ENCODE peak calls at places on chromosome 6, in five cellular contexts. P, G, Q, N and D are unnamed samples.

GRCh38 chr6:33206027-33206863 is 1.8 kb downstream of the HSD17B8 start:
- DNase-seq in P (no peak), G (no peak), Q (no peak), N (peak; percentile 8), D (no peak)

GRCh38 chr6:41966961-41967311 is 25.3 kb upstream of the CCND3 start:
- DNase-seq in P (no peak), G (no peak), Q (peak; percentile 92), N (peak; percentile 84), D (no peak)

GRCh38 chr6:11614534-11615213 is 77.1 kb downstream of the TMEM170B start:
- DNase-seq in P (no peak), G (no peak), Q (no peak), N (no peak), D (no peak)

GRCh38 chr6:132021552-132022375 is 70.6 kb upstream of the CCN2 start:
- DNase-seq in P (no peak), G (no peak), Q (peak; percentile 57), N (no peak), D (peak; percentile 15)

GRCh38 chr6:110529355-110529754 is 52.9 kb upstream of the SLC22A16 start:
- DNase-seq in P (no peak), G (peak; percentile 16), Q (no peak), N (peak; percentile 69), D (no peak)

GRCh38 chr6:10999994-11000393 is 44.1 kb downstream of the ELOVL2 start:
- DNase-seq in P (no peak), G (no peak), Q (no peak), N (no peak), D (no peak)

GRCh38 chr6:41545174-41545702 is 943 bp upstream of the FOXP4 start:
- DNase-seq in P (no peak), G (no peak), Q (no peak), N (no peak), D (no peak)

GRCh38 chr6:89148016-89148750 is 2.3 kb downstream of the PM20D2 start:
- DNase-seq in P (no peak), G (no peak), Q (no peak), N (no peak), D (no peak)

GRCh38 chr6:101666256-101666655 is 272.7 kb downstream of the GRIK2 start:
- DNase-seq in P (no peak), G (no peak), Q (no peak), N (peak; percentile 96), D (peak; percentile 58)

GRCh38 chr6:26118999-26119398 is 31.8 kb downstream of the HFE start:
- DNase-seq in P (no peak), G (no peak), Q (no peak), N (peak; percentile 87), D (peak; percentile 88)

GRCh38 chr6:144170044-144170443 is 19.7 kb downstream of the STX11 start:
- DNase-seq in P (no peak), G (no peak), Q (no peak), N (no peak), D (no peak)

GRCh38 chr6:88856566-88856965 is 106.9 kb downstream of the RNGTT start:
- DNase-seq in P (no peak), G (no peak), Q (no peak), N (no peak), D (no peak)

GRCh38 chr6:75631847-75632246 is 30.2 kb downstream of the SENP6 start:
- DNase-seq in P (no peak), G (no peak), Q (no peak), N (no peak), D (no peak)

GRCh38 chr6:3281669-3282460 is 23.1 kb downstream of the PSMG4 start:
- DNase-seq in P (no peak), G (no peak), Q (peak; percentile 53), N (peak; percentile 90), D (no peak)

GRCh38 chr6:107046316-107046715 is 18.3 kb downstream of the MTRES1 start:
- DNase-seq in P (no peak), G (no peak), Q (peak; percentile 44), N (no peak), D (no peak)

GRCh38 chr6:43035495-43036194 is 14.2 kb downstream of the RRP36 start:
- DNase-seq in P (no peak), G (no peak), Q (no peak), N (no peak), D (no peak)

GRCh38 chr6:149964243-149965190 is 774 bp downstream of the ULBP1 start:
- DNase-seq in P (no peak), G (no peak), Q (peak; percentile 48), N (no peak), D (no peak)

GRCh38 chr6:48840896-48841295 is 622.2 kb downstream of the MMUT start:
- DNase-seq in P (no peak), G (no peak), Q (no peak), N (no peak), D (no peak)

GRCh38 chr6:167759206-167759605 is 67.5 kb upstream of the AFDN start:
- DNase-seq in P (no peak), G (no peak), Q (no peak), N (no peak), D (no peak)

GRCh38 chr6:110682460-110682853 is 132.8 kb downstream of the CDK19 start:
- DNase-seq in P (peak; percentile 52), G (peak; percentile 86), Q (peak; percentile 80), N (peak; percentile 79), D (peak; percentile 53)